ENCODE peak calls at places on chromosomes 6 and 20, in nine cellular contexts. N is HFF-Myc; G is HTR-8/SVneo; D is iPS DF 19.7; K is breast epithelium; L is left ventricle myocardium inferior; B is NCI-H1092; T is CD4-positive, CD25-positive, alpha-beta regulatory T cell; C is H7. W is an unnamed sample.

GRCh38 chr6:34484899-34485298 is 19.0 kb downstream of the PACSIN1 start:
- DNase-seq in N (no peak), G (no peak), D (no peak), K (no peak), L (no peak), B (no peak), T (peak), C (peak), W (peak)

GRCh38 chr6:140175486-140175885 is 801.0 kb upstream of the CITED2 start:
- DNase-seq in N (no peak), G (no peak), D (no peak), K (no peak), L (no peak), B (no peak), T (no peak), C (no peak), W (no peak)

GRCh38 chr6:5422321-5422915 is 161.1 kb downstream of the FARS2 start:
- DNase-seq in N (no peak), G (peak), D (peak), K (no peak), L (no peak), B (no peak), T (peak), C (peak), W (no peak)

GRCh38 chr20:57658447-57659130 is 38.4 kb upstream of the ZBP1 start:
- DNase-seq in N (no peak), G (no peak), D (no peak), K (peak), L (peak), B (no peak), T (no peak), C (peak), W (no peak)

GRCh38 chr20:55166063-55166462 is 690.7 kb downstream of the DOK5 start:
- DNase-seq in N (no peak), G (no peak), D (no peak), K (no peak), L (no peak), B (no peak), T (no peak), C (peak), W (no peak)

GRCh38 chr20:57326667-57327455 is 2.7 kb upstream of the SPO11 start:
- DNase-seq in N (no peak), G (no peak), D (no peak), K (peak), L (no peak), B (no peak), T (no peak), C (peak), W (peak)

GRCh38 chr6:33824461-33825154 is 20.8 kb upstream of the MLN start:
- DNase-seq in N (no peak), G (no peak), D (no peak), K (no peak), L (no peak), B (no peak), T (no peak), C (peak), W (no peak)

GRCh38 chr20:23008673-23009072 is 26.4 kb upstream of the SSTR4 start:
- DNase-seq in N (no peak), G (no peak), D (no peak), K (no peak), L (no peak), B (no peak), T (no peak), C (no peak), W (no peak)

GRCh38 chr20:34300809-34301586 is 2.2 kb downstream of the AHCY start:
- DNase-seq in N (no peak), G (no peak), D (no peak), K (no peak), L (peak), B (no peak), T (no peak), C (peak), W (no peak)

GRCh38 chr6:144294016-144294415 is 8.9 kb downstream of the UTRN start:
- DNase-seq in N (peak), G (peak), D (no peak), K (no peak), L (no peak), B (no peak), T (no peak), C (no peak), W (no peak)

GRCh38 chr20:51237278-51237677 is 214.4 kb upstream of the KCNG1 start:
- DNase-seq in N (no peak), G (no peak), D (no peak), K (no peak), L (peak), B (no peak), T (no peak), C (no peak), W (no peak)

GRCh38 chr20:34637245-34638185 is 39.4 kb downstream of the PIGU start:
- DNase-seq in N (no peak), G (no peak), D (no peak), K (no peak), L (no peak), B (no peak), T (no peak), C (no peak), W (no peak)

GRCh38 chr6:57190140-57190539 is 18.0 kb downstream of the BAG2 start:
- DNase-seq in N (no peak), G (no peak), D (no peak), K (no peak), L (no peak), B (no peak), T (no peak), C (no peak), W (no peak)

GRCh38 chr6:56714982-56715456 is 72.3 kb upstream of the DST start:
- DNase-seq in N (no peak), G (peak), D (no peak), K (no peak), L (no peak), B (no peak), T (no peak), C (no peak), W (peak)

W was measured in PC-9.